ENCODE peak calls at places on chromosomes 5 and 9, in five cellular contexts. One of them, this sample, is unnamed.
A peak's percentile ranks its signal among the peaks of the same experiment; 100 is the strongest.

GRCh38 chr5:52864884-52865283 is 77.2 kb downstream of the ITGA1 start:
- DNase-seq in K562: no peak
- DNase-seq in IMR-90: peak; percentile 96
- DNase-seq in SK-N-SH: no peak
- DNase-seq in GM12878: no peak
- DNase-seq in this sample: no peak

GRCh38 chr5:186091-187041 is 4.9 kb upstream of the LRRC14B start:
- DNase-seq in K562: no peak
- DNase-seq in SK-N-SH: no peak
- DNase-seq in GM12878: no peak
- DNase-seq in IMR-90: no peak
- DNase-seq in this sample: no peak

GRCh38 chr9:133976888-133977287 is 15.2 kb downstream of the VAV2 start:
- DNase-seq in K562: no peak
- DNase-seq in IMR-90: no peak
- DNase-seq in SK-N-SH: peak; percentile 16
- DNase-seq in GM12878: no peak
- DNase-seq in this sample: no peak

GRCh38 chr5:65961644-65962043 is 35.3 kb downstream of the ERBIN start:
- DNase-seq in GM12878: peak; percentile 48
- DNase-seq in SK-N-SH: no peak
- DNase-seq in IMR-90: peak; percentile 79
- DNase-seq in K562: peak; percentile 53
- DNase-seq in this sample: no peak

GRCh38 chr5:156450778-156451177 is 123.8 kb downstream of the SGCD start:
- DNase-seq in GM12878: no peak
- DNase-seq in K562: no peak
- DNase-seq in IMR-90: no peak
- DNase-seq in SK-N-SH: no peak
- DNase-seq in this sample: no peak

GRCh38 chr5:146765089-146765832 is 113.3 kb downstream of the PPP2R2B start:
- DNase-seq in GM12878: no peak
- DNase-seq in IMR-90: no peak
- DNase-seq in SK-N-SH: no peak
- DNase-seq in K562: no peak
- DNase-seq in this sample: no peak

GRCh38 chr9:14344846-14345585 is 31.1 kb upstream of the NFIB start:
- DNase-seq in GM12878: no peak
- DNase-seq in IMR-90: no peak
- DNase-seq in SK-N-SH: no peak
- DNase-seq in K562: no peak
- DNase-seq in this sample: no peak

GRCh38 chr5:104815212-104815611 is 1252.6 kb upstream of the NUDT12 start:
- DNase-seq in GM12878: no peak
- DNase-seq in SK-N-SH: no peak
- DNase-seq in K562: no peak
- DNase-seq in IMR-90: no peak
- DNase-seq in this sample: no peak

GRCh38 chr9:89608646-89609335 is 4.0 kb downstream of the GADD45G start:
- DNase-seq in GM12878: no peak
- DNase-seq in IMR-90: no peak
- DNase-seq in K562: no peak
- DNase-seq in SK-N-SH: no peak
- DNase-seq in this sample: no peak

GRCh38 chr5:17694922-17695321 is 60.7 kb downstream of the TAF11L14 start:
- DNase-seq in K562: no peak
- DNase-seq in IMR-90: no peak
- DNase-seq in GM12878: no peak
- DNase-seq in SK-N-SH: no peak
- DNase-seq in this sample: peak; percentile 41

GRCh38 chr5:132253008-132253441 is 4.5 kb upstream of the PDLIM4 start:
- DNase-seq in IMR-90: no peak
- DNase-seq in SK-N-SH: no peak
- DNase-seq in GM12878: no peak
- DNase-seq in K562: no peak
- DNase-seq in this sample: no peak

GRCh38 chr5:84131372-84131771 is 253.3 kb downstream of the EDIL3 start:
- DNase-seq in K562: no peak
- DNase-seq in IMR-90: no peak
- DNase-seq in GM12878: no peak
- DNase-seq in SK-N-SH: no peak
- DNase-seq in this sample: no peak

DNA sequence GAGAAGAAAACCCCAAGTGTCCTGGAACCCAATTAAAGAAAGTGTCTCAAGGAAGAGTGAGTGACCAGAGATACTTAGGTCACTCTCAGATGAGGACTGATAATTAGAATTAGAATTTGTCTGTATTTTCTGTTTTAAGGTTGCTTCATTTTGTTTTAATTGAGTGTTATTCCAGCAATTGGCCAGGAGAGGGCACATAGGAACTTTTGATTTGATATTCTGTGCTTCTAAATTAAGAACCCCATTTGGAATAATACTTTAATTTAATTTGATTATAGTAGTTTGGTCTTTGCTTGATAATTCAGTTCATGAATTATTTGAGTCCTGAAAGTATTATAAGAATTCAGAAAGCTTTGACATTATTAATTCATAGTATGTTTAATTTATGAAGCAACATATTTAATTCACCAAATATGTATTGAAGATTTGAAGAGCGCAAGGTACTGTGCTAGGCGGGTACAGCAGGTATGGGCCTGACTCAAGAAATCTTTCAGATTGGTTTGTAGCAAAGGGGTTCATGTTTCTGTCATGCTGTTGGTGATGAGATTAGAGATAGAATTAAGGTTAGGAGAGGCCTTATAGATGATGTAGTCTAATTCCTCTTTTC is 4.9 kb downstream of the MRPL22 start:
- DNase-seq in GM12878: no peak
- DNase-seq in SK-N-SH: peak; percentile 31
- DNase-seq in IMR-90: peak; percentile 28
- DNase-seq in K562: no peak
- DNase-seq in this sample: peak; percentile 28
- TF ChIP-seq RCOR1 in GM12878: no peak
- TF ChIP-seq RCOR1 in SK-N-SH: no peak
- TF ChIP-seq RCOR1 in IMR-90: no peak
- TF ChIP-seq RCOR1 in K562: no peak
- TF ChIP-seq RCOR1 in this sample: no peak

GRCh38 chr9:108850293-108850897 is 5.4 kb downstream of the ACTL7B start:
- DNase-seq in SK-N-SH: no peak
- DNase-seq in IMR-90: peak; percentile 14
- DNase-seq in GM12878: no peak
- DNase-seq in K562: peak; percentile 23
- DNase-seq in this sample: no peak
- TF ChIP-seq RCOR1 in SK-N-SH: no peak
- TF ChIP-seq RCOR1 in IMR-90: no peak
- TF ChIP-seq RCOR1 in GM12878: no peak
- TF ChIP-seq RCOR1 in K562: no peak
- TF ChIP-seq RCOR1 in this sample: no peak

DNA sequence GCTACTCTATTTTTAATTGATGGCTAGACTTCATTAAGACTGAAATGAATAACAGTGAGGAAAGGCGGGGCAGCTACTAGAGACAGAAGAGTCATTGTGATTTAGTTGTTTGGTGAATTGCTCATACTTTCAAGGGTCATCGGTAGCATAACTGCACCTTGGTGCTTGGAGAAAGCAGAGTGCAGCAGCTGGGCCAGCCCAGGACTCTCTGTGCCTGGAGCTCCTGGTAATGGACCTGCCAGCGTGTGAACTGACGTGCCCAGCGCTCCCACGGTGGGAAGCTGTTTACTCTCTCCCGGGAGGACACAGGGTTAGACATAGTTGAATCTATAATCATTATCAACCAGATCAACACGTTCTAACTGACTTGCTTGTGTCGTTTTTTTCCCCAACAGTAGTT is 42.9 kb downstream of the LURAP1L start:
- DNase-seq in IMR-90: peak; percentile 55
- DNase-seq in GM12878: no peak
- DNase-seq in K562: no peak
- DNase-seq in SK-N-SH: no peak
- DNase-seq in this sample: peak; percentile 44
- TF ChIP-seq RCOR1 in IMR-90: no peak
- TF ChIP-seq RCOR1 in GM12878: no peak
- TF ChIP-seq RCOR1 in K562: no peak
- TF ChIP-seq RCOR1 in SK-N-SH: no peak
- TF ChIP-seq RCOR1 in this sample: no peak

GRCh38 chr5:151270599-151270998 is 17.6 kb downstream of the GM2A start:
- DNase-seq in IMR-90: peak; percentile 85
- DNase-seq in GM12878: peak; percentile 71
- DNase-seq in SK-N-SH: no peak
- DNase-seq in K562: no peak
- DNase-seq in this sample: peak; percentile 35
- TF ChIP-seq RCOR1 in IMR-90: no peak
- TF ChIP-seq RCOR1 in GM12878: no peak
- TF ChIP-seq RCOR1 in SK-N-SH: no peak
- TF ChIP-seq RCOR1 in K562: no peak
- TF ChIP-seq RCOR1 in this sample: no peak

DNA sequence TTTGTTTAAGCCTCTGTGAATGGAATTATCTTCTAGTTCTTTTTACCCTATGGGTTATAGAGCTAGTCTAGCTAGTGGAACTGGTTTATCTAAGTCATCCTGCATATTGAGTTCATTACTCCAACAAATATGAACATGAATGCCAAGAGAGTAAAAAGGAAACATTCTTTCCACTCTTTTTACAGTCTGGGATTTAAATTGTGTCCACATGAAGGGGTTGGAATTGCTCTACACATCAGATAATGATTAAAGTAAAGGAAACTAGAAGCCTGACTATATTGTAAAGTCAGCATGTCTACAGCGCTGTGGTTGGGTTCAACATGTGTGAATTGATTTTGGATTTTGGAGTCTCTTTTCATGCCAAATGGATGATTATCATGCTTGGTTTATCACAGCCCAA is 173.1 kb downstream of the CCDC171 start:
- DNase-seq in SK-N-SH: no peak
- DNase-seq in K562: no peak
- DNase-seq in IMR-90: no peak
- DNase-seq in GM12878: no peak
- DNase-seq in this sample: no peak
- TF ChIP-seq RCOR1 in SK-N-SH: no peak
- TF ChIP-seq RCOR1 in K562: no peak
- TF ChIP-seq RCOR1 in IMR-90: no peak
- TF ChIP-seq RCOR1 in GM12878: no peak
- TF ChIP-seq RCOR1 in this sample: no peak

DNA sequence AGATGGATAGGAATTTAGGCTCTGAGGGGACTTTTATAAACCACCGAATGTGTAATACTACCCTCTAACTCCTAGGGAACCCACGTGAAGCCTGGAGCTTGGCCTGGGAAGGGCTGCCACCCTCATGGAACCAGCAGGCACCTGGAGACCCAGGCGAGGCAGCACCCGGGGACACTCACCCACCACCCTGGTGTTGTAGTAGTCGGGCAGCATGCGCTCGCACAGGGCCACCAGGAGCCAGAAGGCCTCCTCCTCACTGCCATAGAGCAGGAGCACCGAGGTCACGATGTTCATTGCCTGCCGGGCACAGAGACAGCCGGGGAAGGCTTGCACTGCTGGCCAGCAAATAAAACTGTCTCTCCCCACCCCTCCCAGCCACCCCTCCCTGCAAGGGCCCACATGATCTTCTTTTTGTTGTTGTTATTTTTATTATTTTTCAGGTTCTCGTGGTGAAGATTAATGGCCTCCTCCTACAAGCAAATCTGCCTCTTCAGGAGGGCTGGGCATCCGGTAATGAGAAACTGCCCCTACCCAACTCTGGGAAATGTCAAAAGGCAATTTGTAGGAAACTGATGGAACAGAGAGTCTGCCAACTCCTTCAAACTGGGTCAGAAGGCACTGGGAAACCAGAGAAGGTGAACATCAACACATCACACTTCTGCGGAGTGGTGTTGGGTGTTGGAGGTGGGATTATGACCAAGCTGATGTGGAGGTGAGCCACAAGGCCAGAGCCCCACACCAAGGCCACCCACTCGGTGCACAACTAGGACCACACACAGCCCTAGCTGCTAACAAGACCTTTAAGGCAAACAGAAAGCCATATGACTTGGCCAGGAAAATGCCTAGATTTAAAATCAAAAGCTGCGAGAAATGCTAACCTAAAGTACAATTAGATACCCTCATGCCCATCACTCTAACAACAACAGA is 17.4 kb upstream of the MRNIP start:
- DNase-seq in K562: no peak
- DNase-seq in GM12878: no peak
- DNase-seq in SK-N-SH: no peak
- DNase-seq in IMR-90: no peak
- DNase-seq in this sample: no peak
- TF ChIP-seq RCOR1 in K562: no peak
- TF ChIP-seq RCOR1 in GM12878: no peak
- TF ChIP-seq RCOR1 in SK-N-SH: no peak
- TF ChIP-seq RCOR1 in IMR-90: no peak
- TF ChIP-seq RCOR1 in this sample: no peak

GRCh38 chr9:128339761-128340690 is at the start of gene SLC27A4:
- DNase-seq in GM12878: peak; percentile 61
- DNase-seq in SK-N-SH: peak; percentile 94
- DNase-seq in K562: peak; percentile 96
- DNase-seq in IMR-90: peak; percentile 66
- DNase-seq in this sample: peak; percentile 81
- TF ChIP-seq RCOR1 in GM12878: no peak
- TF ChIP-seq RCOR1 in SK-N-SH: no peak
- TF ChIP-seq RCOR1 in K562: peak; percentile 78
- TF ChIP-seq RCOR1 in IMR-90: no peak
- TF ChIP-seq RCOR1 in this sample: no peak

GRCh38 chr5:99010294-99010693 is 81.5 kb upstream of the CHD1 start:
- DNase-seq in K562: no peak
- DNase-seq in GM12878: no peak
- DNase-seq in SK-N-SH: no peak
- DNase-seq in IMR-90: no peak
- DNase-seq in this sample: no peak
- TF ChIP-seq RCOR1 in K562: no peak
- TF ChIP-seq RCOR1 in GM12878: no peak
- TF ChIP-seq RCOR1 in SK-N-SH: no peak
- TF ChIP-seq RCOR1 in IMR-90: no peak
- TF ChIP-seq RCOR1 in this sample: no peak

GRCh38 chr5:3122985-3123762 is 371.7 kb upstream of the IRX2 start:
- DNase-seq in SK-N-SH: no peak
- DNase-seq in GM12878: no peak
- DNase-seq in IMR-90: no peak
- DNase-seq in K562: no peak
- DNase-seq in this sample: no peak

GRCh38 chr5:3123763-3124157 is 372.3 kb upstream of the IRX2 start:
- DNase-seq in SK-N-SH: no peak
- DNase-seq in GM12878: no peak
- DNase-seq in K562: no peak
- DNase-seq in IMR-90: no peak
- DNase-seq in this sample: no peak

GRCh38 chr5:3124410-3124809 is 372.9 kb upstream of the IRX2 start:
- DNase-seq in SK-N-SH: no peak
- DNase-seq in K562: no peak
- DNase-seq in IMR-90: no peak
- DNase-seq in GM12878: no peak
- DNase-seq in this sample: no peak

GRCh38 chr5:3121813-3122212 is 370.3 kb upstream of the IRX2 start:
- DNase-seq in SK-N-SH: no peak
- DNase-seq in IMR-90: no peak
- DNase-seq in GM12878: no peak
- DNase-seq in K562: no peak
- DNase-seq in this sample: no peak

DNA sequence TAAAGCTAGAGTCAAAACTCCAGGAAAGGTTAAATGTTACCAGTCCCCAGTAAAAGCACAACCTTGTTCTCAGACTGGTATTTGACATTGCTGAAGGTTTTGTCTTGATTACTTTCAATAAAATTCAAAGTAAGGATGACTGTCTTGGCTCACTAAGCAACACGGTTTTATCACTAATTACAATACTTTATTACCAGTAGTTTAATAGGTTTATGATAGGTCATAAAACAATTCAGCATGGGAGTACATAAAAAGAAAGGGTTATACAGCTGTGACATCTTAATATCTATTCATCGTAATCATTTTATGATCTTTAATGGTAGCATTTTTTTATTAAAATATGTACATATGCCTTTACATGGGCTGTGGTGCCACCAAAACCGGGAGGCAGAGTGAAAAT is 370.7 kb upstream of the IRX2 start:
- DNase-seq in K562: no peak
- DNase-seq in IMR-90: no peak
- DNase-seq in SK-N-SH: no peak
- DNase-seq in GM12878: no peak
- DNase-seq in this sample: no peak
- TF ChIP-seq RCOR1 in K562: no peak
- TF ChIP-seq RCOR1 in IMR-90: no peak
- TF ChIP-seq RCOR1 in SK-N-SH: no peak
- TF ChIP-seq RCOR1 in GM12878: no peak
- TF ChIP-seq RCOR1 in this sample: no peak

This sample was measured in A549.